ENCODE peak calls at places on chromosomes 5 and 9, in seven cellular contexts. N is GM23248; V is upper lobe of left lung; Q is CD4-positive, alpha-beta memory T cell; H is sigmoid colon; L is CD4-positive, CD25-positive, alpha-beta regulatory T cell; I is stomach. K is an unnamed sample.

GRCh38 chr9:124527781-124528180 is 20.6 kb upstream of the NR5A1 start:
- DNase-seq in N (peak; percentile 40), V (no peak), Q (no peak), H (no peak), L (no peak), I (no peak), K (no peak)

GRCh38 chr9:17962747-17963146 is 383.9 kb downstream of the SH3GL2 start:
- DNase-seq in N (peak; percentile 2), V (no peak), Q (no peak), H (no peak), L (no peak), I (no peak), K (no peak)

GRCh38 chr9:77421506-77422265 is 226.4 kb downstream of the GNA14 start:
- DNase-seq in N (peak; percentile 53), V (no peak), Q (no peak), H (no peak), L (no peak), I (no peak), K (no peak)

GRCh38 chr5:143372187-143372829 is 31.2 kb downstream of the NR3C1 start:
- DNase-seq in N (peak; percentile 47), V (no peak), Q (no peak), H (no peak), L (no peak), I (no peak), K (no peak)

GRCh38 chr5:170151105-170151831 is 45.6 kb downstream of the FOXI1 start:
- DNase-seq in N (peak; percentile 84), V (peak; percentile 76), Q (no peak), H (no peak), L (no peak), I (no peak), K (peak; percentile 64)

GRCh38 chr5:72611111-72611724 is 104.0 kb upstream of the ZNF366 start:
- DNase-seq in N (peak; percentile 90), V (peak; percentile 81), Q (peak; percentile 24), H (peak; percentile 88), L (peak; percentile 51), I (peak; percentile 76), K (peak; percentile 78)

GRCh38 chr9:130493476-130493875 is 48.7 kb downstream of the ASS1 start:
- DNase-seq in N (no peak), V (no peak), Q (no peak), H (no peak), L (no peak), I (no peak), K (no peak)

GRCh38 chr5:170333161-170333909 is 35.8 kb upstream of the LCP2 start:
- DNase-seq in N (peak; percentile 35), V (peak; percentile 83), Q (peak; percentile 61), H (no peak), L (peak; percentile 88), I (peak; percentile 33), K (peak; percentile 11)

GRCh38 chr5:102226321-102226720 is 69.8 kb downstream of the SLCO4C1 start:
- DNase-seq in N (no peak), V (no peak), Q (no peak), H (no peak), L (no peak), I (no peak), K (no peak)

GRCh38 chr5:27093296-27093695 is 54.9 kb upstream of the CDH9 start:
- DNase-seq in N (no peak), V (no peak), Q (no peak), H (no peak), L (no peak), I (no peak), K (no peak)

GRCh38 chr9:131872006-131872405 is 132.1 kb upstream of the RAPGEF1 start:
- DNase-seq in N (no peak), V (no peak), Q (no peak), H (no peak), L (no peak), I (no peak), K (no peak)

GRCh38 chr5:73454379-73455036 is 5.9 kb upstream of the FOXD1 start:
- DNase-seq in N (peak; percentile 78), V (peak; percentile 32), Q (peak; percentile 33), H (no peak), L (peak; percentile 41), I (peak; percentile 49), K (peak; percentile 74)

GRCh38 chr9:7075154-7075553 is 317.4 kb downstream of the KDM4C start:
- DNase-seq in N (no peak), V (no peak), Q (no peak), H (no peak), L (no peak), I (no peak), K (no peak)

GRCh38 chr9:124202447-124202971 is 55.2 kb upstream of the NEK6 start:
- DNase-seq in N (no peak), V (peak; percentile 81), Q (peak; percentile 46), H (no peak), L (peak; percentile 94), I (peak; percentile 46), K (no peak)

GRCh38 chr5:117296872-117297271 is 722.2 kb upstream of the SEMA6A start:
- DNase-seq in N (no peak), V (no peak), Q (no peak), H (no peak), L (no peak), I (no peak), K (no peak)

GRCh38 chr9:115353681-115354080 is 235.7 kb upstream of the TNC start:
- DNase-seq in N (no peak), V (no peak), Q (no peak), H (no peak), L (no peak), I (no peak), K (no peak)

GRCh38 chr9:115350548-115350947 is 232.6 kb upstream of the TNC start:
- DNase-seq in N (peak; percentile 42), V (no peak), Q (no peak), H (no peak), L (no peak), I (no peak), K (no peak)

DNA sequence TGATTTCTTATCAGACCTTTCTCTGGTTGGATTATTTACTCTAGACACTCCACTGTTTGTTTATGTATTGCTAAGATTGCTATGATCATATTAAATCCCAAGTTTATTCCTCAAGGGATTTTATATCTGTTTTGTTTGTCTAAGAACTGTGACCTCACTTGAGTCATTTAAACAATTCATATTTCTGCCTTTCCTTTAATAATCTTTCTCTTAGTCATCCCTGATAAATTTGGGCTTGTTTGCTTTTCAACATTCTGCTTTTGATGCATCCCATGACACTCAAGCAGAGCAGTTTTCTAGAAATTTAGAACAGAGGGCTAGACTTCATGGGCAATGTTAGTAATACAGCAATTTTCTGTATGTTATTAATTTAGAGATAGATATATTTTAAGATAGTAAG is 231.6 kb upstream of the TNC start:
- DNase-seq in N (peak; percentile 21), V (no peak), Q (no peak), H (no peak), L (no peak), I (no peak), K (no peak)
- H3K4me3 ChIP-seq in N (no peak overlapping the region), V (no peak overlapping the region), Q (no peak overlapping the region), H (no peak overlapping the region), L (no peak overlapping the region), I (no peak overlapping the region), K (no peak overlapping the region)

GRCh38 chr5:68683632-68684035 is 410.2 kb upstream of the SLC30A5 start:
- DNase-seq in N (peak; percentile 96), V (no peak), Q (no peak), H (no peak), L (no peak), I (no peak), K (no peak)

GRCh38 chr5:68689010-68689409 is 404.8 kb upstream of the SLC30A5 start:
- DNase-seq in N (no peak), V (no peak), Q (no peak), H (no peak), L (no peak), I (no peak), K (no peak)

GRCh38 chr5:68688547-68688946 is 405.3 kb upstream of the SLC30A5 start:
- DNase-seq in N (no peak), V (no peak), Q (no peak), H (no peak), L (no peak), I (no peak), K (no peak)

GRCh38 chr5:68682400-68683152 is 411.2 kb upstream of the SLC30A5 start:
- DNase-seq in N (no peak), V (no peak), Q (no peak), H (no peak), L (no peak), I (peak; percentile 27), K (no peak)

GRCh38 chr5:68685861-68686260 is 408.0 kb upstream of the SLC30A5 start:
- DNase-seq in N (no peak), V (no peak), Q (no peak), H (no peak), L (no peak), I (no peak), K (no peak)
- H3K4me1 ChIP-seq in N (peaks cover 10% of the 10 kb centered on the region), V (no peaks in the 10 kb centered on the region), Q (no peaks in the 10 kb centered on the region), H (no peaks in the 10 kb centered on the region), L (no peaks in the 10 kb centered on the region), I (no peaks in the 10 kb centered on the region), K (no peaks in the 10 kb centered on the region)

DNA sequence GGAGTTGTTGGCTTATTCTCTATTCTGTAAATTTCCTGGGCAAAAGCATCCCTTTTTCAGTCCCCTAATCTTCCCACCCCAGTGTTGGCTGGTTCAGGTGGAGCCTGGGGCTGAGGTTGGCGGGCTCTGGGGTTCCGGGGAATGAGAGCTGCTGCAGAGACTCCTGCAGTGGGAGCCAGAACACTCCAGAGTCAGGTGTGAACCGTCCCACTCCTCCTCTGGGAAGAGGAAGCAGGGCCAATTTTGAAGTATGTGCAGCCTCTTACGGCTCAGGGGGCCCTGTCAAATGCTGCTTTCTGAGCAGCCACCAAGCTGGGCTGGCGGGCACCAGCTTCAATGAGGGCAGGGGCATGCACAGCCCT is 42.9 kb downstream of the JADE2 start:
- DNase-seq in N (no peak), V (no peak), Q (no peak), H (no peak), L (no peak), I (no peak), K (no peak)
- H3K27me3 ChIP-seq in N (no peaks in the 10 kb centered on the region), V (no peaks in the 10 kb centered on the region), Q (no peaks in the 10 kb centered on the region), H (no peaks in the 10 kb centered on the region), L (no peaks in the 10 kb centered on the region), I (no peaks in the 10 kb centered on the region), K (no peaks in the 10 kb centered on the region)

GRCh38 chr9:99056186-99056585 is 48.7 kb upstream of the TGFBR1 start:
- DNase-seq in N (no peak), V (no peak), Q (no peak), H (no peak), L (no peak), I (no peak), K (no peak)

GRCh38 chr9:99052849-99053715 is 51.8 kb upstream of the TGFBR1 start:
- DNase-seq in N (no peak), V (no peak), Q (no peak), H (no peak), L (peak; percentile 29), I (no peak), K (no peak)

GRCh38 chr9:99056876-99057664 is 47.8 kb upstream of the TGFBR1 start:
- DNase-seq in N (peak; percentile 94), V (no peak), Q (peak; percentile 28), H (no peak), L (peak; percentile 63), I (no peak), K (no peak)

GRCh38 chr9:99054581-99054980 is 50.3 kb upstream of the TGFBR1 start:
- DNase-seq in N (peak; percentile 61), V (no peak), Q (no peak), H (no peak), L (no peak), I (no peak), K (no peak)

DNA sequence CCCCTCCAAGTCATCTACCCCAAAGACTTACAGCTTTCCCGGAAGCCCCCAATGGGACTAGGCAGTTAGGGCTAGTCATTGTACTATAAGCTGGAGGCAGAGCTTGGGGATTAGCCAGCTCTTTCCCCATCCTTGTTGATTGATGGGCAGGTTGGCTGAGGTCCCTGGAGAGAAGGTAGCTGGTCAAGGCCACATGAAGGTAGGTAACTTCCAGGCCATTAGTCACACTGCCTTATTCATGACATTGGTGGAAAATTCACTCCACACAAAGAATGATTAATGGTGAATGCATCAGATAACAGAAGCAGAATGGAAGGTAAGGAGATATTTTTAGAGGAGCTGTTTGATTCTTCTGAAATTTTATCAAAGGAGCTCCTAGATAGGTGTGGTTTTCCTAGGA is 49.5 kb upstream of the TGFBR1 start:
- DNase-seq in N (peak; percentile 45), V (no peak), Q (no peak), H (no peak), L (no peak), I (no peak), K (no peak)
- H3K4me3 ChIP-seq in N (no peak overlapping the region), V (no peak overlapping the region), Q (no peak overlapping the region), H (no peak overlapping the region), L (no peak overlapping the region), I (no peak overlapping the region), K (no peak overlapping the region)

K was measured in HAP-1.